ENCODE peak calls at places on chromosomes 5 and 9, in four cellular contexts. One of them, this sample, is unnamed.
A peak's percentile ranks its signal among the peaks of the same experiment; 100 is the strongest.

GRCh38 chr9:21015122-21015815 is 16.2 kb downstream of the HACD4 start:
- DNase-seq in heart right ventricle: no peak
- DNase-seq in epithelial cell of esophagus: no peak
- DNase-seq in AG04450: no peak
- DNase-seq in this sample: no peak

GRCh38 chr5:175728885-175729828 is 71.3 kb downstream of the HRH2 start:
- DNase-seq in epithelial cell of esophagus: no peak
- DNase-seq in AG04450: no peak
- DNase-seq in heart right ventricle: peak; percentile 32
- DNase-seq in this sample: no peak

GRCh38 chr5:1386274-1386717 is 41.4 kb upstream of the CLPTM1L start:
- DNase-seq in AG04450: no peak
- DNase-seq in heart right ventricle: peak; percentile 43
- DNase-seq in epithelial cell of esophagus: peak; percentile 24
- DNase-seq in this sample: no peak

GRCh38 chr9:88810826-88811225 is 180.4 kb upstream of the S1PR3 start:
- DNase-seq in heart right ventricle: no peak
- DNase-seq in epithelial cell of esophagus: no peak
- DNase-seq in AG04450: no peak
- DNase-seq in this sample: no peak

GRCh38 chr9:84169240-84169639 is 171.3 kb downstream of the SLC28A3 start:
- DNase-seq in epithelial cell of esophagus: peak; percentile 74
- DNase-seq in heart right ventricle: no peak
- DNase-seq in AG04450: no peak
- DNase-seq in this sample: peak; percentile 16

GRCh38 chr5:107794731-107795130 is 124.0 kb upstream of the EFNA5 start:
- DNase-seq in AG04450: no peak
- DNase-seq in heart right ventricle: no peak
- DNase-seq in epithelial cell of esophagus: no peak
- DNase-seq in this sample: no peak

GRCh38 chr5:172274951-172275753 is 8.4 kb downstream of the UBTD2 start:
- DNase-seq in AG04450: no peak
- DNase-seq in epithelial cell of esophagus: peak; percentile 93
- DNase-seq in heart right ventricle: no peak
- DNase-seq in this sample: peak; percentile 63

GRCh38 chr5:109652096-109652495 is 37.6 kb upstream of the MAN2A1 start:
- DNase-seq in AG04450: no peak
- DNase-seq in heart right ventricle: no peak
- DNase-seq in epithelial cell of esophagus: no peak
- DNase-seq in this sample: no peak

GRCh38 chr5:178222292-178222691 is 10.3 kb downstream of the PHYKPL start:
- DNase-seq in epithelial cell of esophagus: no peak
- DNase-seq in heart right ventricle: no peak
- DNase-seq in AG04450: no peak
- DNase-seq in this sample: no peak

GRCh38 chr5:40238066-40238745 is 441.5 kb upstream of the PTGER4 start:
- DNase-seq in AG04450: no peak
- DNase-seq in epithelial cell of esophagus: no peak
- DNase-seq in heart right ventricle: no peak
- DNase-seq in this sample: no peak

GRCh38 chr9:126376311-126376902 is 49.8 kb downstream of the MVB12B start:
- DNase-seq in heart right ventricle: no peak
- DNase-seq in epithelial cell of esophagus: no peak
- DNase-seq in AG04450: no peak
- DNase-seq in this sample: no peak

GRCh38 chr5:5149154-5149553 is 9.0 kb downstream of the ADAMTS16 start:
- DNase-seq in AG04450: no peak
- DNase-seq in heart right ventricle: no peak
- DNase-seq in epithelial cell of esophagus: no peak
- DNase-seq in this sample: no peak

GRCh38 chr5:5141625-5142527 is 1.7 kb downstream of the ADAMTS16 start:
- DNase-seq in epithelial cell of esophagus: peak; percentile 69
- DNase-seq in AG04450: peak; percentile 10
- DNase-seq in heart right ventricle: no peak
- DNase-seq in this sample: no peak

GRCh38 chr5:5144441-5144840 is 4.3 kb downstream of the ADAMTS16 start:
- DNase-seq in epithelial cell of esophagus: no peak
- DNase-seq in AG04450: no peak
- DNase-seq in heart right ventricle: no peak
- DNase-seq in this sample: no peak

GRCh38 chr5:5146530-5147160 is 6.5 kb downstream of the ADAMTS16 start:
- DNase-seq in AG04450: no peak
- DNase-seq in epithelial cell of esophagus: no peak
- DNase-seq in heart right ventricle: no peak
- DNase-seq in this sample: no peak

DNA sequence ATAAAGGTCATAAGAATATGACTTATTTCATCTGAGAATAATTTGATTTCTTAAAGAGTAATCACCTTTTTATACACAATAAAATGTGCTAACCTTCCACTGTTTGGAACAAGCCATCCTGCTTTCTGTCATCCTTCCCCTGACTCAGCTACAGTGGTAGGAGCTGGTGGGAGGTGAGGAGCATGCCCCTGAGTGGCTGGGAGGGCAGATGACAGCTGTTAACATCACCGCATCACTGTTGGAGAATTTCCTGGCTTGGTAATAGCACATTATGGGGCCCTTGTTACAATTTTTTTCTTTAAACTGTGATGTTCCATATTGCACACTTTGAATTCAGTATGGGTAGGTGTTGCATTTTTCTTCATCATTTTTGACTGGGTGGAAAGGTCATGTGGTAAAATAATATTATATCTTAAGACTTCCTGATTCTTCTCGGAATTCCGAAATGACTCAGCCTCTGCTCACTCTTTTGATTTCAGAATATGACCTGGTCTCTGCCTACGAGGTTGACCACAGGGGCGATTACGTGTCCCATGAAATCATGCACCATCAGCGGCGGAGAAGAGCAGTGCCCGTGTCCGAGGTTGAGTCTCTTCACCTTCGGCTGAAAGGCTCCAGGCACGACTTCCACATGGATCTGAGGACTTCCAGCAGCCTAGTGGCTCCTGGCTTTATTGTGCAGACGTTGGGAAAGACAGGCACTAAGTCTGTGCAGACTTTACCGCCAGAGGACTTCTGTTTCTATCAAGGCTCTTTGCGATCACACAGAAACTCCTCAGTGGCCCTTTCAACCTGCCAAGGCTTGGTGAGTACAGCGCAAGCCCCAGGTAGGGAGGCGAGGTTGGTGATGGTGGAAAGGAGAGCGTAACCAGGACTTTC is 5.8 kb downstream of the ADAMTS16 start:
- DNase-seq in AG04450: no peak
- DNase-seq in epithelial cell of esophagus: no peak
- DNase-seq in heart right ventricle: no peak
- DNase-seq in this sample: no peak
- H3K4me3 ChIP-seq in AG04450: no peak overlapping the region
- H3K4me3 ChIP-seq in epithelial cell of esophagus: no peak overlapping the region
- H3K4me3 ChIP-seq in heart right ventricle: no peak overlapping the region
- H3K4me3 ChIP-seq in this sample: no peak overlapping the region

GRCh38 chr9:15722888-15723287 is 170.0 kb downstream of the CCDC171 start:
- DNase-seq in epithelial cell of esophagus: no peak
- DNase-seq in AG04450: no peak
- DNase-seq in heart right ventricle: no peak
- DNase-seq in this sample: no peak

GRCh38 chr9:15725953-15726352 is 173.1 kb downstream of the CCDC171 start:
- DNase-seq in AG04450: no peak
- DNase-seq in heart right ventricle: no peak
- DNase-seq in epithelial cell of esophagus: peak; percentile 52
- DNase-seq in this sample: no peak

GRCh38 chr9:15729507-15729906 is 176.7 kb downstream of the CCDC171 start:
- DNase-seq in heart right ventricle: no peak
- DNase-seq in AG04450: no peak
- DNase-seq in epithelial cell of esophagus: no peak
- DNase-seq in this sample: no peak

GRCh38 chr9:15720861-15721260 is 168.0 kb downstream of the CCDC171 start:
- DNase-seq in epithelial cell of esophagus: no peak
- DNase-seq in heart right ventricle: no peak
- DNase-seq in AG04450: no peak
- DNase-seq in this sample: no peak

DNA sequence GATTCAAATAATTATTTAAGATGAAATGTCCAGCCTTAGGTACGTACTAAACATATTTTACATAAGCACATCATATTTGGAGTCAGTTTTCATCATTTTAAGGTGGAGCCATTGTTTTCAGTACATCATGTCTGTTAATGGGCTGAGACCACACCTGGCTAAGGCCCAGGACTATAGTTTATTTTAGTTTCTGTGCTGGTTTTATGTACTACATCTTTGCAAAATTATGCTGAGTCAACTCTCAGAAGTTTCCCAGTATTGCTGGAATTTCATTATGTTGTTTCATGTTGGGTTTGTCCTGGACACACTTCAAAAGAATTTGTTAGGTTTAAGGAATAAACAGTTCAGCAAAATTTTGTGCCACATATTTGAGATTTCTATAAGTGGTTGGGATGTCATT is 171.2 kb downstream of the CCDC171 start:
- DNase-seq in heart right ventricle: no peak
- DNase-seq in epithelial cell of esophagus: no peak
- DNase-seq in AG04450: peak; percentile 39
- DNase-seq in this sample: no peak
- H3K4me3 ChIP-seq in heart right ventricle: no peak overlapping the region
- H3K4me3 ChIP-seq in epithelial cell of esophagus: no peak overlapping the region
- H3K4me3 ChIP-seq in AG04450: no peak overlapping the region
- H3K4me3 ChIP-seq in this sample: no peak overlapping the region

DNA sequence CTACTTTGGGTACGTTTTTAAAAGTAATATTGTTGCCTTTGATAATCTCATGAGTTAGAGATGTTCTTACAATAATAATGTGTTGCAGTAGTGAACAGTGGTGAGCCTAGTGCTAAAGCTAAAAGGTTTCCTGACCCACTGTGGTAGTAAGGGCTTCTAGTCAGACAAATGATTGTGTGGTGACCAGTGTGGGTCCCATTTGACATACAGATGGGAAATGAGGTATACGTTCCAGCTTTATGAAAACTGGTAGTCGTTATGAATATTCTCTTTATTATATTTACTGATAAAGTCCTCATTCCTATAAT is 1.8 kb upstream of the RFX3 start:
- DNase-seq in AG04450: no peak
- DNase-seq in heart right ventricle: no peak
- DNase-seq in epithelial cell of esophagus: no peak
- DNase-seq in this sample: no peak
- H3K4me3 ChIP-seq in AG04450: peak overlapping the region; percentile 96
- H3K4me3 ChIP-seq in heart right ventricle: peak overlapping the region; percentile 90
- H3K4me3 ChIP-seq in epithelial cell of esophagus: peak overlapping the region; percentile 94
- H3K4me3 ChIP-seq in this sample: peak overlapping the region; percentile 99

DNA sequence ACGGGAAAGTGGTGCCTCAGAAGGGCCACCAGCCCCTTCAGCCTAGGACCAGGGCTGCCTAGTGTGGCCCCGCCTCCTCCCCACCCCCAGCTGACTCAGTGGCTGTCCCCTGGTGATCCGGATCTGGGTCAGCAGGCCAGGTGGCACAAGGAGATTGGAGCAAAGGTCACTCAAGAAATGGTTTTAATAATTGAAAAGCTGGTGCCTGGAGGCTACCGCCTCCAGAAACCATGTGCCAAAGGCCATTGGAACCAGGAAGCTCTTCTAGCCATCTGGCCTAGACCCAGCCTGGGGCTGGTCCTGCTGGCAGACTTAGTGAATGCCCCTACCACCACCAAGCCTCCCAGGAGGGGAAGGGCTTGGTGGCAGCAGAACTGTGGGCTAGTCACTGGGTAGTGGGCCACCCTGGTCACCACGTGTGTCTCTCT is 1.5 kb downstream of the ST6GALNAC4 start:
- DNase-seq in heart right ventricle: no peak
- DNase-seq in AG04450: no peak
- DNase-seq in epithelial cell of esophagus: no peak
- DNase-seq in this sample: no peak
- H3K4me3 ChIP-seq in heart right ventricle: peak overlapping the region; percentile 77
- H3K4me3 ChIP-seq in AG04450: no peak overlapping the region
- H3K4me3 ChIP-seq in epithelial cell of esophagus: no peak overlapping the region
- H3K4me3 ChIP-seq in this sample: no peak overlapping the region

GRCh38 chr9:4983541-4984165 is 1.4 kb upstream of the JAK2 start:
- DNase-seq in AG04450: no peak
- DNase-seq in heart right ventricle: no peak
- DNase-seq in epithelial cell of esophagus: peak; percentile 12
- DNase-seq in this sample: no peak
- H3K4me3 ChIP-seq in AG04450: peak overlapping the region; percentile 79
- H3K4me3 ChIP-seq in heart right ventricle: peak overlapping the region; percentile 85
- H3K4me3 ChIP-seq in epithelial cell of esophagus: peak overlapping the region; percentile 73
- H3K4me3 ChIP-seq in this sample: peak overlapping the region; percentile 72

GRCh38 chr5:90504743-90505142 is 24.6 kb downstream of the LYSMD3 start:
- DNase-seq in heart right ventricle: no peak
- DNase-seq in AG04450: no peak
- DNase-seq in epithelial cell of esophagus: peak; percentile 43
- DNase-seq in this sample: no peak

GRCh38 chr5:90506221-90506620 is 23.2 kb downstream of the LYSMD3 start:
- DNase-seq in AG04450: no peak
- DNase-seq in heart right ventricle: no peak
- DNase-seq in epithelial cell of esophagus: no peak
- DNase-seq in this sample: no peak

DNA sequence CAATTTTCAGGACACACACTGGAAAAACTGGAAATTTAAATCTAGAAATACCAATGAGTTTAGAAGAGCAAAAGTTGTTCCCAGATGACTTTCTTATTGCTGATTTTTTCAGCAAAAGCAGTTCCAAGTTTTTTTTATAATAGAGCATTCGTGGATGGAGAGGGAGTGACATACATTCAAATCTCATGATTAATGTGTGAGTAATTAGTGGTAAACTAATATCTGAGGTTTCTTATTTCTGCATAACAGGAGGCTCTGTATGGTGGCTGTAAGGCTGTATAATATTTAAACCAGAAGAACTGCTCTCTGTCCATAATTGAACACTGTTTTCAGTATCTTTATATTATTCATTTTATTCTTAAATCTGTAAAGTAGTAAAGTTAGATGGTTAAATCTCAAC is 25.8 kb downstream of the LYSMD3 start:
- DNase-seq in epithelial cell of esophagus: peak; percentile 45
- DNase-seq in AG04450: no peak
- DNase-seq in heart right ventricle: no peak
- DNase-seq in this sample: no peak
- H3K4me3 ChIP-seq in epithelial cell of esophagus: no peak overlapping the region
- H3K4me3 ChIP-seq in AG04450: no peak overlapping the region
- H3K4me3 ChIP-seq in heart right ventricle: no peak overlapping the region
- H3K4me3 ChIP-seq in this sample: no peak overlapping the region

DNA sequence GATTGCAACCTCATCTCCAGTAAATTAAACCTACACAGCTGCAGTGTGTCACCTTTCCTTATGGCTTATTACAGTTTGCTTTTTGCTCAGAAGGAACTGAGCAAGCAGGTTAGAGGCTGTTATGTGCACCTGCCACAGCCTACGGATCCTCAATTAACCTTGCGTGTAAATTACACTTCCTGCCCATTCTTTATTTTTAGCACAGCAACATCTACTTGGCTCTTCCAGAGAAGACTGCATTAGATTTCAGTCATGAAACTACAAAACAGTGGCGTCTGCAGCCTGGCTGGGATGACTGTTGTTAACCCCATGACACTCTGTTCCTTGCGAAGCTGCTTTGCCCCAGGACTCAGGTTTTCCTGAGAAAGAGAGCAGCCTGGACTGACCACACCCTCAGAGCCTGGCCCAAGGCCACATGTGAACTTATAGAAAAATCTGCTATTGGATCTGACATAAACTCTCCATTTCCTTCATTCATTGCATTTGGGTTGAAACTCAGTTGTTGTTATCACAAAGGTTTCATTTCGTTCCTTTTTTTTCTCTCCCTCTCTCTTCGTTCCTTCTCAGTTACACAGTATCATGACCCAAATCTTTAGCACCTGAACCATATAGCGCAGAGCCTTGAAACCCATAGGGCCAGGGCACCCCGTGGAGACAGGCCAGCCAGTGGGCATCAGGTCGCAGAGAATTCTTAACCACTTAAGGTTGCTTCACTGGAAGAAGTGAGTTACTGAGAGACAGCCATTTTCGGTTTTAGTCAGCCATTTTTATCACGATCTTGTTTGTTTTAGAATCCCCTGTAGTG is 138.6 kb downstream of the PALM2AKAP2 start:
- DNase-seq in AG04450: no peak
- DNase-seq in heart right ventricle: no peak
- DNase-seq in epithelial cell of esophagus: no peak
- DNase-seq in this sample: no peak
- H3K4me3 ChIP-seq in AG04450: no peak overlapping the region
- H3K4me3 ChIP-seq in heart right ventricle: no peak overlapping the region
- H3K4me3 ChIP-seq in epithelial cell of esophagus: no peak overlapping the region
- H3K4me3 ChIP-seq in this sample: no peak overlapping the region

This sample was measured in kidney epithelial cell.